ENCODE peak calls at places on chromosomes 2 and 18, in nine cellular contexts. Y is fibroblast of the aortic adventitia; Z is NCI-H1092; I is activated effector memory CD4-positive, alpha-beta T cell treated with anti-CD3 and anti-CD28 coated beads, Interleukin-2, amount 50 U/mL, for 16 hours; B is AG09309; E is activated CD8-positive, alpha-beta T cell treated with anti-CD3 and anti-CD28 coated beads, Interleukin-2, amount 10 ng/mL, durations not matched to agents 7 days and 5 days; C is retina; M is effector CD8-positive, alpha-beta T cell; D is C1 segment of cervical spinal cord. S is an unnamed sample.

GRCh38 chr18:30743033-30743432 is 299.5 kb downstream of the DSC3 start:
- DNase-seq in B (no peak), C (no peak), I (no peak), Z (no peak), E (no peak), D (no peak), M (no peak), Y (no peak), S (no peak)

GRCh38 chr2:229370484-229370883 is 99.4 kb upstream of the PID1 start:
- DNase-seq in I (no peak), E (no peak), B (no peak), Z (no peak), M (no peak), D (no peak), Y (peak; percentile 87), C (no peak), S (no peak)

GRCh38 chr2:31199206-31199605 is 18.1 kb downstream of the CAPN14 start:
- DNase-seq in Z (no peak), C (no peak), M (no peak), B (no peak), Y (no peak), E (no peak), I (no peak), D (no peak), S (no peak)

GRCh38 chr2:12556762-12557161 is 160.0 kb upstream of the TRIB2 start:
- DNase-seq in B (peak; percentile 35), D (no peak), M (no peak), Y (peak; percentile 20), I (peak; percentile 65), Z (no peak), E (peak; percentile 22), C (no peak), S (no peak)

GRCh38 chr2:71615769-71616730 is 162.7 kb downstream of the DYSF start:
- DNase-seq in Y (no peak), M (no peak), D (no peak), E (peak; percentile 6), C (no peak), B (no peak), Z (no peak), I (peak; percentile 13), S (no peak)

GRCh38 chr2:224929512-224929911 is 112.8 kb downstream of the DOCK10 start:
- DNase-seq in Z (no peak), B (no peak), M (no peak), Y (no peak), E (no peak), D (no peak), I (no peak), C (no peak), S (no peak)

GRCh38 chr2:171158790-171159325 is 1.8 kb downstream of the TLK1 start:
- DNase-seq in E (no peak), I (no peak), Y (no peak), Z (peak; percentile 7), M (no peak), D (peak; percentile 33), C (no peak), B (no peak), S (no peak)

GRCh38 chr2:146229513-146230155 is 1615.2 kb upstream of the ACVR2A start:
- DNase-seq in M (no peak), D (no peak), I (no peak), Z (no peak), B (no peak), Y (no peak), E (no peak), C (no peak), S (no peak)

GRCh38 chr2:217325251-217325650 is 465.4 kb upstream of the TNP1 start:
- DNase-seq in Z (no peak), D (no peak), Y (no peak), B (no peak), I (no peak), E (no peak), M (no peak), C (no peak), S (no peak)

GRCh38 chr18:44182363-44182762 is 498.3 kb upstream of the SETBP1 start:
- DNase-seq in E (no peak), C (no peak), D (no peak), B (no peak), M (no peak), Z (peak; percentile 10), Y (no peak), I (no peak), S (no peak)

GRCh38 chr18:56009451-56009850 is 421.5 kb upstream of the TCF4 start:
- DNase-seq in I (no peak), M (no peak), B (no peak), D (no peak), E (no peak), Z (no peak), Y (no peak), C (no peak), S (no peak)

GRCh38 chr18:8847066-8847755 is 141.9 kb downstream of the MTCL1 start:
- DNase-seq in D (no peak), B (no peak), I (no peak), Y (peak; percentile 72), M (no peak), E (no peak), C (no peak), Z (no peak), S (no peak)

GRCh38 chr18:48667276-48668254 is 128.7 kb downstream of the CTIF start:
- DNase-seq in Y (no peak), C (peak; percentile 53), D (no peak), M (no peak), E (no peak), B (no peak), I (peak; percentile 54), Z (peak; percentile 74), S (peak; percentile 20)

GRCh38 chr2:202069189-202070050 is 3.6 kb upstream of the KIAA2012 start:
- DNase-seq in C (no peak), I (no peak), Y (no peak), Z (no peak), B (no peak), E (no peak), M (no peak), D (no peak), S (no peak)

GRCh38 chr2:144364988-144365738 is 154.8 kb downstream of the ZEB2 start:
- DNase-seq in B (peak; percentile 74), I (no peak), C (no peak), M (no peak), Z (no peak), D (no peak), Y (no peak), E (no peak), S (no peak)

GRCh38 chr2:28045676-28046351 is 155.3 kb downstream of the BABAM2 start:
- DNase-seq in D (no peak), I (no peak), E (no peak), B (no peak), Y (no peak), C (no peak), Z (no peak), M (no peak), S (no peak)

GRCh38 chr2:42060028-42060427 is 12.2 kb downstream of the PKDCC start:
- DNase-seq in C (no peak), D (no peak), I (no peak), B (no peak), Y (no peak), M (no peak), E (no peak), Z (no peak), S (no peak)

GRCh38 chr2:143473206-143473605 is 344.0 kb downstream of the ARHGAP15 start:
- DNase-seq in I (no peak), M (no peak), E (no peak), B (no peak), D (no peak), Z (no peak), Y (peak; percentile 74), C (no peak), S (no peak)

GRCh38 chr2:155630760-155631159 is 701.8 kb downstream of the NR4A2 start:
- DNase-seq in B (no peak), I (no peak), M (no peak), Z (no peak), E (no peak), C (no peak), Y (no peak), D (no peak), S (no peak)

GRCh38 chr2:595141-595805 is 81.9 kb downstream of the TMEM18 start:
- DNase-seq in M (no peak), C (no peak), Y (no peak), I (no peak), B (no peak), E (no peak), D (no peak), Z (no peak), S (no peak)

GRCh38 chr2:128365217-128365905 is 46.7 kb upstream of the HS6ST1 start:
- DNase-seq in Z (no peak), I (peak; percentile 45), M (no peak), Y (peak; percentile 28), B (no peak), D (no peak), E (no peak), C (no peak), S (no peak)

GRCh38 chr2:198168651-198169050 is 364.3 kb downstream of the PLCL1 start:
- DNase-seq in C (no peak), B (no peak), Y (peak; percentile 9), D (no peak), M (no peak), Z (no peak), E (no peak), I (no peak), S (no peak)

GRCh38 chr18:58194028-58194427 is 150.0 kb downstream of the NEDD4L start:
- DNase-seq in C (no peak), D (no peak), B (no peak), I (no peak), M (no peak), E (no peak), Y (no peak), Z (peak; percentile 50), S (no peak)

GRCh38 chr2:29058082-29058481 is 16.2 kb downstream of the PCARE start:
- DNase-seq in M (no peak), Y (no peak), Z (no peak), I (no peak), E (no peak), B (no peak), D (no peak), C (no peak), S (no peak)

GRCh38 chr2:119431155-119431975 is at the start of gene TMEM37:
- DNase-seq in B (no peak), I (no peak), C (peak; percentile 85), Z (peak; percentile 11), E (no peak), Y (peak; percentile 40), D (no peak), M (no peak), S (peak; percentile 78)

GRCh38 chr2:173192071-173192470 is 116.4 kb downstream of the MAP3K20 start:
- DNase-seq in B (no peak), C (no peak), E (no peak), I (no peak), D (no peak), M (no peak), Y (no peak), Z (no peak), S (no peak)

GRCh38 chr2:168961450-168962229 is 60.5 kb downstream of the G6PC2 start:
- DNase-seq in I (no peak), B (peak; percentile 46), Z (peak; percentile 50), M (no peak), D (no peak), Y (peak; percentile 85), C (peak; percentile 67), E (peak; percentile 69), S (peak; percentile 76)

GRCh38 chr2:113922335-113922734 is 32.4 kb downstream of the ACTR3 start:
- DNase-seq in Y (no peak), D (no peak), Z (no peak), M (no peak), B (no peak), E (no peak), C (no peak), I (no peak), S (no peak)

GRCh38 chr18:49168281-49168680 is 217.5 kb upstream of the SMAD7 start:
- DNase-seq in I (no peak), C (no peak), E (no peak), Y (peak; percentile 14), B (no peak), M (no peak), Z (no peak), D (no peak), S (no peak)

GRCh38 chr2:26184086-26184485 is 11.2 kb downstream of the GAREM2 start:
- DNase-seq in M (no peak), I (no peak), Z (no peak), C (no peak), Y (no peak), E (no peak), B (no peak), D (no peak), S (no peak)

GRCh38 chr2:204012081-204012653 is 75.6 kb downstream of the ICOS start:
- DNase-seq in Z (no peak), I (no peak), E (no peak), B (no peak), M (no peak), Y (no peak), D (no peak), C (no peak), S (no peak)

S was measured in NT2/D1.